ENCODE peak calls at places on chromosome 10, in seven cellular contexts. A is PC-3, K is right cardiac atrium, W is Panc1, R is A549, O is lower lobe of right lung, V is body of pancreas. H is an unnamed sample.
A peak's percentile ranks its signal among the peaks of the same experiment; 100 is the strongest.

GRCh38 chr10:95428702-95429101 is 132.5 kb downstream of the SORBS1 start:
- DNase-seq in V (no peak), W (no peak), K (peak; percentile 76), O (no peak), A (no peak), R (no peak), H (no peak)

GRCh38 chr10:15879058-15879457 is 18.8 kb upstream of the MINDY3 start:
- DNase-seq in W (no peak), K (no peak), O (no peak), R (peak; percentile 46), V (no peak), A (peak; percentile 47), H (peak; percentile 46)

GRCh38 chr10:10513067-10513466 is 504.6 kb upstream of the CELF2 start:
- DNase-seq in K (no peak), W (no peak), O (no peak), V (no peak), A (no peak), R (no peak), H (no peak)

GRCh38 chr10:116980041-116980440 is 24.9 kb downstream of the SHTN1 start:
- DNase-seq in K (no peak), W (no peak), R (no peak), V (no peak), O (no peak), A (no peak), H (no peak)

GRCh38 chr10:25694976-25695375 is 239.1 kb upstream of the MYO3A start:
- DNase-seq in K (no peak), A (no peak), V (no peak), R (no peak), W (no peak), O (no peak), H (peak; percentile 22)

GRCh38 chr10:73232887-73233286 is 14.2 kb downstream of the DNAJC9 start:
- DNase-seq in V (no peak), K (no peak), A (peak; percentile 57), R (peak; percentile 36), W (no peak), O (no peak), H (peak; percentile 13)

GRCh38 chr10:1412531-1413189 is 324.7 kb downstream of the ADARB2 start:
- DNase-seq in A (no peak), V (no peak), W (no peak), O (no peak), R (no peak), K (no peak), H (no peak)

GRCh38 chr10:59905066-59905734 is 1.2 kb downstream of the CCDC6 start:
- DNase-seq in O (peak; percentile 56), R (no peak), K (peak; percentile 75), V (peak; percentile 63), A (peak; percentile 42), W (no peak), H (peak; percentile 29)

GRCh38 chr10:104274762-104275721 is 6.1 kb downstream of the GSTO2 start:
- DNase-seq in W (no peak), V (peak; percentile 74), A (peak; percentile 63), O (peak; percentile 76), K (peak; percentile 70), R (peak; percentile 57), H (no peak)

GRCh38 chr10:49074836-49075235 is 40.5 kb downstream of the VSTM4 start:
- DNase-seq in K (no peak), R (no peak), V (no peak), W (no peak), A (no peak), O (no peak), H (peak; percentile 36)

GRCh38 chr10:83677795-83678194 is 461.5 kb upstream of the GHITM start:
- DNase-seq in K (no peak), V (peak; percentile 6), W (no peak), A (no peak), R (no peak), O (no peak), H (no peak)

GRCh38 chr10:75417522-75417927 is 13.9 kb upstream of the LRMDA start:
- DNase-seq in A (peak; percentile 69), K (no peak), O (no peak), R (no peak), V (no peak), W (no peak), H (no peak)

GRCh38 chr10:62738916-62739315 is 65.6 kb upstream of the ADO start:
- DNase-seq in R (no peak), K (no peak), O (no peak), A (peak; percentile 93), V (no peak), W (no peak), H (no peak)

GRCh38 chr10:126109893-126110292 is 213.5 kb downstream of the FANK1 start:
- DNase-seq in R (no peak), V (no peak), W (no peak), A (no peak), O (no peak), K (no peak), H (no peak)

GRCh38 chr10:59829024-59829423 is 75.8 kb upstream of the MRLN start:
- DNase-seq in W (no peak), V (no peak), K (no peak), A (no peak), O (no peak), R (no peak), H (no peak)

DNA sequence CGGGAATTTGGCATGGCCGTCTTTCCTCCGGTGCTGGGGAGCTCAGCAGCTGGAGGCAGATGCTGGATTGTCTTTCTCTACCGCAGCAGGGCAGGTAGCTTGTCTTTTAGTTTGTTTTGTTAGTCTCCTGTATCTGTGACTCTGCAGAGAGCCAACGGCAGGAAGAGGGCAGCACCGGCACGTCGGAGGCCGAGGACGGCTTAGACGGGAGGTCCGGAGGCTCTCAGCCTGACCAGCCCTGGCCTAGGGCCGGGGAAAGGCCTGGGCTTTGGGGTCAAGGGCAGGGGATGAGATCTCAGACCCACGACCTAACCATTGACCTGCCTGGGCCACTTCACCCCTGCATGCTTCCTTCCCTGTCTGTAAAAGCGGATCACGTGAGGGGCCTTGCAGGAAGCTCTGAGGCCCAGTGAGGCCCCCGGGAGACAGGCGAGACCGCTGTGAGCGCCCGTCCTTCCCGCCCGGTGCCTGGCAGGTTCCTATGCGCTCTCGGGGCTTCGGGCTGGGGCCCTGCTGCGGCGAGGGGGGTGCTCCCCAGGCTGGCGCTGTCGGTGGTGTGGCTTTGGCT is 72.7 kb downstream of the LHPP start:
- DNase-seq in O (peak; percentile 62), R (no peak), K (peak; percentile 78), V (no peak), A (no peak), W (no peak), H (no peak)
- H3K4me3 ChIP-seq in O (no peak overlapping the region), R (no peak overlapping the region), K (no peak overlapping the region), V (no peak overlapping the region), A (no peak overlapping the region), W (no peak overlapping the region), H (no peak overlapping the region)

DNA sequence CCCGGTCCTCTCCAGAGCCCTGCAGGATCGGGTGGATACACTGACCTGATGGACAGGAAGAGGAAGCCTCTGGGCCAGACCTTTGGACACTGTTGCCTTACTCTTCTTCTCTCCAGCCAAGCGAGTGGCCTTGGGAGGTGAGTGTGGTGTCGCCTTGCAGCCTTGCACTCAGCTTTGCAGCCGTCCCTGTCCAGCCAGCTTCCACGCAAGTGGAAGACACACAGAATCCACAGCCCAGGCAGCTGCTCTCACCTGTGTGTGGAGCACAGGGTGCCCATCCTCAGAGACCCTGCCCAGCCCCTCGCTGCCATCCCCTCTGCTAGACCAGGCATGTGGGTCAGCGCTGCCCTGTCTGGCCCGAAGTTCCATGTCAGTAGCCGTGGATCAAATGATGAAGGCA is 239.1 kb downstream of the EBF3 start:
- DNase-seq in V (no peak), R (no peak), O (no peak), A (no peak), W (no peak), K (no peak), H (no peak)
- H3K9me3 ChIP-seq in V (no peaks in the 10 kb centered on the region), R (no peaks in the 10 kb centered on the region), O (peaks cover 10% of the 10 kb centered on the region), A (no peaks in the 10 kb centered on the region), W (peaks cover 12% of the 10 kb centered on the region), K (no peaks in the 10 kb centered on the region), H (no peaks in the 10 kb centered on the region)

GRCh38 chr10:93464826-93465388 is 17.2 kb downstream of the MYOF start:
- DNase-seq in V (no peak), O (no peak), W (no peak), R (no peak), K (no peak), A (no peak), H (no peak)

GRCh38 chr10:93469454-93469853 is 12.7 kb downstream of the MYOF start:
- DNase-seq in K (no peak), A (peak; percentile 13), O (no peak), R (no peak), V (no peak), W (no peak), H (no peak)

GRCh38 chr10:93471110-93471651 is 11.0 kb downstream of the MYOF start:
- DNase-seq in R (peak; percentile 96), W (peak; percentile 95), A (peak; percentile 94), K (no peak), V (no peak), O (no peak), H (no peak)

GRCh38 chr10:93465806-93466675 is 16.1 kb downstream of the MYOF start:
- DNase-seq in K (peak; percentile 89), O (peak; percentile 83), W (peak; percentile 91), R (peak; percentile 97), V (peak; percentile 82), A (peak; percentile 93), H (peak; percentile 76)

DNA sequence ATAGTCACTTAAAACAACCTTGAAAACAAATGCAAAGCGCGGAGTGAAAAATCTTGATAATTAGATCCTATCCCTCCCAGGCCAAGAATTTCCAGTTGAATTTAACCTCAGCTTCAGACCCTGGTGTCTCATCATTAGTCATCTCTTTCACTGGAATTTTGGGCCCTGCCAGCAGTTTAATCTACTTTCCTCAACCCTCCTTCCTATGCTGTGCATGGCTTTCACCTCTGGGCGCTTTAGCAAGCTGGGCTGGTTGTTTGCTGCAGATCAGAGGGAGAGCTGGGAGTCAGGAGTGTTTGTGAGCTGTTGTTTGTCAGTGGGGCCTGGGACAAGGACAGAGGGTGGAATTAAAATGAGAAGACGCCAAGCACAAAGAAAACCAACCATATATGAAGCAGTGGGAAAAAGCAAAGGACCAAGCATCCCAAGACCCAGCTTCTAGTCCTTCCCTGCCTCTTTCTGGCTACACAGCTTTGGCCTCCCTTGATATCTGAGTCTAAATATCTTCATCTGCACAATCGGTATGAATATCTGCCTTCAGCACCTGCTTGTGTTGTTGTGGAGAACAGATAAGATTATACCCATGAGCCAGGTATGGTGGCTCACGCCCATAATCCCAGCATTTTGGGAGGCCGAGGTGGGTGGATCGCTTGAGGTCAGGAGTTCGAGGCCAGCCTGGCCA is 13.5 kb downstream of the MYOF start:
- DNase-seq in V (no peak), A (peak; percentile 93), R (peak; percentile 91), W (peak; percentile 89), K (no peak), O (no peak), H (peak; percentile 23)
- H3K4me1 ChIP-seq in V (peaks cover 19% of the 10 kb centered on the region), A (peaks cover 90% of the 10 kb centered on the region), R (peaks cover 93% of the 10 kb centered on the region), W (peaks cover 92% of the 10 kb centered on the region), K (peaks cover 7% of the 10 kb centered on the region), O (peaks cover 77% of the 10 kb centered on the region), H (peaks cover 31% of the 10 kb centered on the region)

DNA sequence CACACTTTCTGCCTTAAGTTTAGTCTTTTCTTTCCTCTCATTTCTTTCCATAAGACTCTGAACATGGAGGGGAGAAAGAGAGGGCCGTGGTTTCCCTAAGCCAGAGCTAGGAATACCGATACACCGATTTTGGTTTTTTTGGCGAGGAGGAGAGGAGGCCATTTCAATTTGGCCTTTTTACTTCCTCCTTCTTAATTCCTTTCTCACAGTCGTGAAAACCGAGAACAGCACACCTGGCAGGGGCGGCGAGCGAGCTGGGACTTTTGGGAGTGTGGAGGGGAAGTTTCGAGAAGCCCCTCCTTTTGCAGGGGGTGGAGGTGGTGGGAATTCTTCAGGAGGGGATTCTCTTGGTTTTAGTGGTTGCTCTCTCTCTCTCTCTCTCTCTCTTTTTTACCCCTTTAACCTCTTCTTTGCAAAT is 6.2 kb downstream of the GATA3 start:
- DNase-seq in O (no peak), W (no peak), A (no peak), K (no peak), V (no peak), R (no peak), H (no peak)
- H3K4me3 ChIP-seq in O (peak overlapping the region; percentile 25), W (no peak overlapping the region), A (no peak overlapping the region), K (no peak overlapping the region), V (no peak overlapping the region), R (no peak overlapping the region), H (no peak overlapping the region)